ENCODE peak calls at places on chromosomes 16 and 17, in seven cellular contexts. C is stomach; D is activated CD4-positive, alpha-beta T cell treated with anti-CD3 and anti-CD28 coated beads, Interleukin-2, amount 50 U/mL, for 24 hours; B is AG09309; W is mesenchymal stem cell; Z is M059J; R is lower lobe of right lung. H is an unnamed sample.

GRCh38 chr16:12010388-12011251 is 34.1 kb downstream of the SNX29 start:
- DNase-seq in C (no peak), D (no peak), B (no peak), W (no peak), Z (no peak), R (no peak), H (no peak)

GRCh38 chr17:44108440-44109311 is 14.8 kb downstream of the HDAC5 start:
- DNase-seq in C (peak), D (no peak), B (peak), W (peak), Z (peak), R (peak), H (no peak)

GRCh38 chr17:35586569-35587073 is 501 bp upstream of the AP2B1 start:
- DNase-seq in C (no peak), D (no peak), B (no peak), W (no peak), Z (no peak), R (no peak), H (no peak)

GRCh38 chr17:2481760-2482159 is 29.9 kb downstream of the METTL16 start:
- DNase-seq in C (no peak), D (no peak), B (no peak), W (no peak), Z (no peak), R (no peak), H (no peak)

GRCh38 chr16:55120408-55120807 is 189.7 kb downstream of the IRX5 start:
- DNase-seq in C (no peak), D (no peak), B (peak), W (no peak), Z (no peak), R (no peak), H (peak)

GRCh38 chr17:62704381-62704971 is 77.0 kb downstream of the MRC2 start:
- DNase-seq in C (peak), D (no peak), B (no peak), W (peak), Z (peak), R (no peak), H (peak)

GRCh38 chr17:81865733-81866439 is 5.3 kb downstream of the ARHGDIA start:
- DNase-seq in C (peak), D (no peak), B (no peak), W (peak), Z (peak), R (no peak), H (peak)

GRCh38 chr17:11997972-11998233 is 628 bp upstream of the ZNF18 start:
- DNase-seq in C (no peak), D (no peak), B (no peak), W (no peak), Z (no peak), R (no peak), H (no peak)

GRCh38 chr16:67394271-67395104 is 1.2 kb upstream of the TPPP3 start:
- DNase-seq in C (no peak), D (no peak), B (no peak), W (peak), Z (no peak), R (peak), H (no peak)

GRCh38 chr16:50539822-50540710 is 8.1 kb upstream of the NKD1 start:
- DNase-seq in C (no peak), D (no peak), B (no peak), W (no peak), Z (no peak), R (no peak), H (no peak)

GRCh38 chr16:71387045-71387871 is 28.7 kb downstream of the CALB2 start:
- DNase-seq in C (no peak), D (no peak), B (no peak), W (no peak), Z (no peak), R (no peak), H (no peak)

GRCh38 chr16:89579351-89579750 is 3.8 kb downstream of the CPNE7 start:
- DNase-seq in C (no peak), D (no peak), B (no peak), W (no peak), Z (no peak), R (no peak), H (no peak)

GRCh38 chr17:50266384-50267073 is 7.7 kb upstream of the TMEM92 start:
- DNase-seq in C (peak), D (no peak), B (peak), W (peak), Z (peak), R (peak), H (peak)

GRCh38 chr16:55842369-55843104 is 9.6 kb upstream of the CES1 start:
- DNase-seq in C (no peak), D (peak), B (peak), W (peak), Z (peak), R (no peak), H (peak)

GRCh38 chr16:29978564-29979270 is 5.0 kb downstream of the TAOK2 start:
- DNase-seq in C (no peak), D (no peak), B (no peak), W (no peak), Z (no peak), R (peak), H (no peak)

GRCh38 chr16:80347900-80348299 is 192.9 kb upstream of the DYNLRB2 start:
- DNase-seq in C (peak), D (no peak), B (no peak), W (no peak), Z (peak), R (no peak), H (no peak)

GRCh38 chr16:58264961-58265479 is 29.8 kb downstream of the PRSS54 start:
- DNase-seq in C (no peak), D (peak), B (peak), W (peak), Z (peak), R (no peak), H (peak)

GRCh38 chr17:49595980-49596379 is 20.3 kb downstream of the NXPH3 start:
- DNase-seq in C (no peak), D (no peak), B (no peak), W (no peak), Z (no peak), R (no peak), H (no peak)

GRCh38 chr17:34797724-34798123 is 163.5 kb downstream of the CCT6B start:
- DNase-seq in C (no peak), D (no peak), B (no peak), W (no peak), Z (peak), R (no peak), H (no peak)

GRCh38 chr16:57871457-57871856 is 69.2 kb upstream of the KIFC3 start:
- DNase-seq in C (no peak), D (no peak), B (peak), W (peak), Z (peak), R (no peak), H (peak)

GRCh38 chr16:88681084-88681680 is 5.1 kb downstream of the SNAI3 start:
- DNase-seq in C (peak), D (no peak), B (no peak), W (no peak), Z (no peak), R (peak), H (peak)